ENCODE peak calls at places on chromosome 16, in seven cellular contexts. Y is mesenchymal stem cell, V is fibroblast of lung, D is lower lobe of right lung, H is neural progenitor cell, O is PC-9, S is IMR-90. M is an unnamed sample.

GRCh38 chr16:1432388-1433262 is 1.7 kb downstream of the PERCC1 start:
- DNase-seq in Y (no peak), V (no peak), D (no peak), H (no peak), O (no peak), S (no peak), M (no peak)

GRCh38 chr16:8673611-8674412 is 605 bp upstream of the ABAT start:
- DNase-seq in Y (no peak), V (no peak), D (no peak), H (peak; percentile 60), O (no peak), S (no peak), M (no peak)

GRCh38 chr16:71449020-71449419 is 7.2 kb upstream of the TLE7 start:
- DNase-seq in Y (no peak), V (peak; percentile 9), D (no peak), H (no peak), O (no peak), S (no peak), M (no peak)

GRCh38 chr16:49548571-49548970 is 175.0 kb downstream of the C16orf78 start:
- DNase-seq in Y (no peak), V (no peak), D (no peak), H (no peak), O (no peak), S (no peak), M (no peak)

GRCh38 chr16:74691093-74691855 is 9.4 kb downstream of the MLKL start:
- DNase-seq in Y (peak; percentile 26), V (no peak), D (no peak), H (no peak), O (no peak), S (peak; percentile 17), M (no peak)

GRCh38 chr16:11157143-11157542 is 98.9 kb downstream of the SOCS1 start:
- DNase-seq in Y (no peak), V (no peak), D (no peak), H (no peak), O (no peak), S (no peak), M (peak; percentile 48)

GRCh38 chr16:28289939-28290862 is 2.1 kb upstream of the SBK1 start:
- DNase-seq in Y (no peak), V (no peak), D (no peak), H (no peak), O (no peak), S (no peak), M (no peak)

GRCh38 chr16:84597518-84598390 is 20.1 kb downstream of the COTL1 start:
- DNase-seq in Y (no peak), V (peak; percentile 53), D (peak; percentile 66), H (no peak), O (no peak), S (no peak), M (peak; percentile 51)

GRCh38 chr16:83329466-83329865 is 478.3 kb upstream of the HSBP1 start:
- DNase-seq in Y (no peak), V (no peak), D (no peak), H (no peak), O (no peak), S (no peak), M (no peak)

GRCh38 chr16:7209598-7209997 is 123.0 kb upstream of the RBFOX1 start:
- DNase-seq in Y (no peak), V (no peak), D (no peak), H (no peak), O (no peak), S (no peak), M (no peak)

GRCh38 chr16:53664724-53665345 is 38.8 kb downstream of the RPGRIP1L start:
- DNase-seq in Y (peak; percentile 47), V (peak; percentile 74), D (no peak), H (no peak), O (no peak), S (peak; percentile 84), M (peak; percentile 48)

GRCh38 chr16:6684076-6684673 is 648.5 kb upstream of the RBFOX1 start:
- DNase-seq in Y (no peak), V (no peak), D (no peak), H (peak; percentile 65), O (peak; percentile 26), S (no peak), M (no peak)

GRCh38 chr16:75323928-75324327 is 72.5 kb upstream of the BCAR1 start:
- DNase-seq in Y (peak; percentile 49), V (no peak), D (no peak), H (no peak), O (no peak), S (no peak), M (no peak)

GRCh38 chr16:78200023-78200389 is 100.6 kb downstream of the WWOX start:
- DNase-seq in Y (no peak), V (no peak), D (no peak), H (no peak), O (no peak), S (no peak), M (no peak)

GRCh38 chr16:3999479-3999868 is 116.8 kb downstream of the ADCY9 start:
- DNase-seq in Y (peak; percentile 61), V (peak; percentile 81), D (peak; percentile 43), H (peak; percentile 55), O (no peak), S (peak; percentile 81), M (peak; percentile 83)

GRCh38 chr16:6940968-6941367 is 391.7 kb upstream of the RBFOX1 start:
- DNase-seq in Y (no peak), V (no peak), D (no peak), H (no peak), O (no peak), S (no peak), M (no peak)

GRCh38 chr16:15650698-15651161 is 685 bp downstream of the NDE1 start:
- DNase-seq in Y (peak; percentile 42), V (peak; percentile 31), D (peak; percentile 48), H (peak; percentile 60), O (peak; percentile 19), S (peak; percentile 13), M (no peak)

GRCh38 chr16:54317306-54317705 is 30.7 kb upstream of the IRX3 start:
- DNase-seq in Y (no peak), V (no peak), D (no peak), H (no peak), O (no peak), S (no peak), M (no peak)

GRCh38 chr16:53912155-53912554 is 208.2 kb downstream of the FTO start:
- DNase-seq in Y (peak; percentile 69), V (no peak), D (no peak), H (no peak), O (no peak), S (no peak), M (no peak)

DNA sequence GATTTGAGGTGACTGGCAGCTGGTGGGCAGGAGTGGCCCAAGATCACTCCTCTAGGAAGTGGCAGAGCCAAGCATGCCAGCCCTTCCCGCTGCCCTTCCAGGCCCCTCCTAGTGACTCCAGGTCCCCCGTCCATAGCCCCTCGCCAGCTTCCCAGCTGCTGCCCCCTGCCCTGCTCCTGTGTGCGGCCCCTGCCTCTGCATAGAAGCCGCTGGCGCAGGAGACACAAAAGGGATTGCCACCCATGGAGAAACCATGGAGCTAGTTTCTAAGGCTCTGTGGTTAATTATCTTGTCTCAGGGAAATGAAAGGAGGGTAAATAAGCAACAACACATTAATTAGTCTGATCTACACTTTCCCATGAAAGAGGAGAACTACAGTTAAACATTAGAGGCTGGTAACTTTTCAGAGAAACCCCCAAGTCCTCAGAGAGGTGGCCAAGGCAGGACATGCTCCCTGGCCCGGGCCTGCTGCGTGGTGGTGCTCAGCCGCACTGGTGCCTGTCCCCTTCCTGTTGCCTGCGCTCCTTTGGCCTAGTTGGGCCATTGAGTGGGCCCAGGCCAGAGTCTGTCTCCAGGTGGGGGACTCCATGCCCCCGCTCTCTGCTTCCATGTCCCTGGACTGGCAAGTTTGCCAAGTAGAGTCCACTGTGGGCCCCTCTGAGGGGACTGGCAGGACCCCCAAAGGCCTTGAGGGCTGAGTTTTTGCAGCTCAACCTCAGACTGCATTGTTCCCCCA is 65.2 kb downstream of the PRMT7 start:
- DNase-seq in Y (no peak), V (no peak), D (no peak), H (peak; percentile 75), O (no peak), S (no peak), M (no peak)
- H3K27me3 ChIP-seq in Y (peaks cover 53% of the 10 kb centered on the region), V (peaks cover 9% of the 10 kb centered on the region), D (no peaks in the 10 kb centered on the region), H (no peaks in the 10 kb centered on the region), O (no peaks in the 10 kb centered on the region), S (peaks cover 55% of the 10 kb centered on the region), M (no peaks in the 10 kb centered on the region)

GRCh38 chr16:88686439-88687253 is at the start of gene SNAI3:
- DNase-seq in Y (peak; percentile 65), V (no peak), D (peak; percentile 92), H (peak; percentile 95), O (peak; percentile 94), S (peak; percentile 24), M (peak; percentile 84)

GRCh38 chr16:88686062-88686438 is 257 bp downstream of the SNAI3 start:
- DNase-seq in Y (peak; percentile 10), V (no peak), D (peak; percentile 74), H (no peak), O (peak; percentile 65), S (no peak), M (no peak)

GRCh38 chr16:88687254-88687576 is 908 bp upstream of the SNAI3 start:
- DNase-seq in Y (no peak), V (no peak), D (peak; percentile 41), H (no peak), O (no peak), S (no peak), M (no peak)

GRCh38 chr16:88684569-88685155 is 1.6 kb downstream of the SNAI3 start:
- DNase-seq in Y (no peak), V (no peak), D (peak; percentile 39), H (no peak), O (no peak), S (no peak), M (no peak)

GRCh38 chr16:88685156-88686061 is 898 bp downstream of the SNAI3 start:
- DNase-seq in Y (peak; percentile 70), V (peak; percentile 48), D (peak; percentile 61), H (peak; percentile 52), O (peak; percentile 61), S (peak; percentile 67), M (peak; percentile 82)
- H3K4me3 ChIP-seq in Y (peak overlapping the region; percentile 73), V (peak overlapping the region; percentile 42), D (peak overlapping the region; percentile 78), H (peak overlapping the region; percentile 66), O (peak overlapping the region; percentile 88), S (no peak overlapping the region), M (no peak overlapping the region)

DNA sequence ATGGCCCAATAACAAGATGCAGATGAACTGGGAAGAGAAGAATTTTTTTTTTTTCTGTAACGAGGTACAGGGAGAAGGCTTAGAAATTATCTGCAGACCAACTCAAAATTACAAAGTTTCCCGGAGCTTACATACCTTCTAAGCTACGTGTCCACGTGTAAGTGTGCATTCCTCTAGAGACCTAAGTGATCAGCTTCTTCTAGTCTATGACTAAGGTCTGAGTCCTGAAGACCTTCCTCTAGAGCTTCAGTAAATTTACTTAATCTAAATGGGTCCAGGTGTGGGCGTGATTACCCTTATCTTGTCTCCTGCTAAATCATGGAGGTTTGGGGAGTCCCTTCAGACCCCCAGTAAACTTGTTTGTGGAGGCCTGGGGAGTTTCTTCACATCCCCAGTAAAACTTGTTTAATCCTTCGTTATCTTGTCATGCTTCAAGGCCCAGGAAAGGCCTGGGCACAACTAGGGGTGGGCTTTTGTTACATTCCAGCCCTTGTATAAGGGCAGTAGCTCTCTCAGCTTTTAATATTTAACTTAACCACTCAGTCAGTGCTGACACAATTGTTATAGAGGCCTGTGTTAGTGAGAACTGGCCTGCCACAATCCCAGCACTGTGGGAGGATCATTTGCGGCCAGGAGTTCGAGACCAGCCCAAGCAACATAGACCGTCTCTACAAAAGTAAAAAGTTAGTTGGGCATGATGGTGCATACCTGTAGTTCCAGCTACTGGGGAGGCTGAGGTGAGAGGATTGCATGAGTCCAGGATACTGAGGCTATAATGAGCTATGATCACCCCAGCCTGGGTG is 342.3 kb downstream of the SNX29 start:
- DNase-seq in Y (no peak), V (no peak), D (no peak), H (no peak), O (no peak), S (peak; percentile 24), M (no peak)
- H3K4me1 ChIP-seq in Y (peaks cover 34% of the 10 kb centered on the region), V (no peaks in the 10 kb centered on the region), D (no peaks in the 10 kb centered on the region), H (peaks cover 37% of the 10 kb centered on the region), O (no peaks in the 10 kb centered on the region), S (peaks cover 4% of the 10 kb centered on the region), M (no peaks in the 10 kb centered on the region)

GRCh38 chr16:86073103-86073625 is 174.2 kb downstream of the IRF8 start:
- DNase-seq in Y (peak; percentile 29), V (no peak), D (no peak), H (no peak), O (no peak), S (no peak), M (peak; percentile 62)
- H3K27me3 ChIP-seq in Y (peaks cover 72% of the 10 kb centered on the region), V (no peaks in the 10 kb centered on the region), D (peaks cover 19% of the 10 kb centered on the region), H (peaks cover 34% of the 10 kb centered on the region), O (peaks cover 94% of the 10 kb centered on the region), S (no peaks in the 10 kb centered on the region), M (no peaks in the 10 kb centered on the region)